ENCODE peak calls at places on chromosome 13, in seven cellular contexts. One of them, this sample, is unnamed.

GRCh38 chr13:18952225-18953016 is 229.2 kb downstream of the TUBA3C start:
- DNase-seq in astrocyte of the cerebellum: no peak
- DNase-seq in Caco-2: no peak
- DNase-seq in fibroblast of pulmonary artery: no peak
- DNase-seq in OCI-LY7: no peak
- DNase-seq in heart left ventricle: no peak
- DNase-seq in CD4-positive, alpha-beta T cell: no peak
- DNase-seq in this sample: no peak

GRCh38 chr13:112143753-112144615 is 77.0 kb downstream of the SOX1 start:
- DNase-seq in astrocyte of the cerebellum: no peak
- DNase-seq in Caco-2: no peak
- DNase-seq in fibroblast of pulmonary artery: no peak
- DNase-seq in OCI-LY7: no peak
- DNase-seq in heart left ventricle: no peak
- DNase-seq in CD4-positive, alpha-beta T cell: no peak
- DNase-seq in this sample: no peak

GRCh38 chr13:93172109-93172508 is 54.5 kb upstream of the GPC6 start:
- DNase-seq in astrocyte of the cerebellum: no peak
- DNase-seq in Caco-2: peak
- DNase-seq in fibroblast of pulmonary artery: no peak
- DNase-seq in OCI-LY7: no peak
- DNase-seq in heart left ventricle: no peak
- DNase-seq in CD4-positive, alpha-beta T cell: no peak
- DNase-seq in this sample: no peak

GRCh38 chr13:48891586-48891985 is 84.1 kb upstream of the FNDC3A start:
- DNase-seq in astrocyte of the cerebellum: no peak
- DNase-seq in Caco-2: no peak
- DNase-seq in fibroblast of pulmonary artery: peak
- DNase-seq in OCI-LY7: no peak
- DNase-seq in heart left ventricle: no peak
- DNase-seq in CD4-positive, alpha-beta T cell: no peak
- DNase-seq in this sample: no peak

GRCh38 chr13:37667631-37668161 is 69.1 kb upstream of the POSTN start:
- DNase-seq in astrocyte of the cerebellum: no peak
- DNase-seq in Caco-2: no peak
- DNase-seq in fibroblast of pulmonary artery: no peak
- DNase-seq in OCI-LY7: no peak
- DNase-seq in heart left ventricle: no peak
- DNase-seq in CD4-positive, alpha-beta T cell: no peak
- DNase-seq in this sample: peak

GRCh38 chr13:25806304-25806974 is 245.4 kb downstream of the SHISA2 start:
- DNase-seq in astrocyte of the cerebellum: peak
- DNase-seq in Caco-2: no peak
- DNase-seq in fibroblast of pulmonary artery: no peak
- DNase-seq in OCI-LY7: no peak
- DNase-seq in heart left ventricle: no peak
- DNase-seq in CD4-positive, alpha-beta T cell: no peak
- DNase-seq in this sample: no peak

GRCh38 chr13:113404723-113405471 is 41.0 kb upstream of the GRTP1 start:
- DNase-seq in astrocyte of the cerebellum: no peak
- DNase-seq in Caco-2: no peak
- DNase-seq in fibroblast of pulmonary artery: no peak
- DNase-seq in OCI-LY7: no peak
- DNase-seq in heart left ventricle: no peak
- DNase-seq in CD4-positive, alpha-beta T cell: no peak
- DNase-seq in this sample: no peak

GRCh38 chr13:40384976-40385857 is 281.2 kb downstream of the FOXO1 start:
- DNase-seq in astrocyte of the cerebellum: no peak
- DNase-seq in Caco-2: no peak
- DNase-seq in fibroblast of pulmonary artery: no peak
- DNase-seq in OCI-LY7: no peak
- DNase-seq in heart left ventricle: no peak
- DNase-seq in CD4-positive, alpha-beta T cell: no peak
- DNase-seq in this sample: peak

GRCh38 chr13:99356216-99357089 is 49.3 kb upstream of the GPR183 start:
- DNase-seq in astrocyte of the cerebellum: peak
- DNase-seq in Caco-2: no peak
- DNase-seq in fibroblast of pulmonary artery: peak
- DNase-seq in OCI-LY7: peak
- DNase-seq in heart left ventricle: peak
- DNase-seq in CD4-positive, alpha-beta T cell: no peak
- DNase-seq in this sample: no peak

GRCh38 chr13:23956106-23956505 is 58.8 kb upstream of the C1QTNF9B start:
- DNase-seq in astrocyte of the cerebellum: no peak
- DNase-seq in Caco-2: no peak
- DNase-seq in fibroblast of pulmonary artery: peak
- DNase-seq in OCI-LY7: no peak
- DNase-seq in heart left ventricle: no peak
- DNase-seq in CD4-positive, alpha-beta T cell: no peak
- DNase-seq in this sample: peak
- TF ChIP-seq CTCF in astrocyte of the cerebellum: no peak
- TF ChIP-seq CTCF in Caco-2: no peak
- TF ChIP-seq CTCF in fibroblast of pulmonary artery: no peak
- TF ChIP-seq CTCF in OCI-LY7: no peak
- TF ChIP-seq CTCF in heart left ventricle: no peak
- TF ChIP-seq CTCF in CD4-positive, alpha-beta T cell: no peak
- TF ChIP-seq CTCF in this sample: no peak

GRCh38 chr13:73703606-73704005 is 430.6 kb downstream of the KLF12 start:
- DNase-seq in astrocyte of the cerebellum: no peak
- DNase-seq in Caco-2: no peak
- DNase-seq in fibroblast of pulmonary artery: no peak
- DNase-seq in OCI-LY7: no peak
- DNase-seq in heart left ventricle: no peak
- DNase-seq in CD4-positive, alpha-beta T cell: no peak
- DNase-seq in this sample: no peak

GRCh38 chr13:73702419-73703071 is 431.7 kb downstream of the KLF12 start:
- DNase-seq in astrocyte of the cerebellum: no peak
- DNase-seq in Caco-2: no peak
- DNase-seq in fibroblast of pulmonary artery: no peak
- DNase-seq in OCI-LY7: peak
- DNase-seq in heart left ventricle: no peak
- DNase-seq in CD4-positive, alpha-beta T cell: peak
- DNase-seq in this sample: no peak

GRCh38 chr13:73708393-73708985 is 425.7 kb downstream of the KLF12 start:
- DNase-seq in astrocyte of the cerebellum: peak
- DNase-seq in Caco-2: peak
- DNase-seq in fibroblast of pulmonary artery: peak
- DNase-seq in OCI-LY7: peak
- DNase-seq in heart left ventricle: no peak
- DNase-seq in CD4-positive, alpha-beta T cell: peak
- DNase-seq in this sample: peak

GRCh38 chr13:73698859-73699258 is 435.3 kb downstream of the KLF12 start:
- DNase-seq in astrocyte of the cerebellum: no peak
- DNase-seq in Caco-2: no peak
- DNase-seq in fibroblast of pulmonary artery: peak
- DNase-seq in OCI-LY7: no peak
- DNase-seq in heart left ventricle: no peak
- DNase-seq in CD4-positive, alpha-beta T cell: no peak
- DNase-seq in this sample: no peak

DNA sequence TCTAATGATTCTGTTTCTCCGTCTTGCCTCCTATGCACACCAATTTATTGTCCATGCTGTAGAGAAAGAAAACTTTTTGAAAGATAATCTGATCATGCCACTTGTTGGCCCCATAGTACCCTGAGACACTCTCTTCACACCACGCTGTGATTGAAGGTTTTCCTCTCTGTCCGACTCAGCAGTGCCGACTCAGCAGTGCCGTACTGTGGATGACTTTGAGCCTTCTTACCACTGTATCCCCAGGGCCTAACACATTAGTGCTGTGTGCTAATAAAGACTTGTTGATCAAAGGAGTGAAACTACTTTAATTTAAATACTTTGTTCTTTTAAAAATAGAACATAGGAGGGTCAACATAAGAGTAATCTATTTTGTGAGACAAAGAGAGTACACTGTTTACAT is 429.6 kb downstream of the KLF12 start:
- DNase-seq in astrocyte of the cerebellum: no peak
- DNase-seq in Caco-2: no peak
- DNase-seq in fibroblast of pulmonary artery: no peak
- DNase-seq in OCI-LY7: no peak
- DNase-seq in heart left ventricle: no peak
- DNase-seq in CD4-positive, alpha-beta T cell: no peak
- DNase-seq in this sample: no peak
- TF ChIP-seq CTCF in astrocyte of the cerebellum: no peak
- TF ChIP-seq CTCF in Caco-2: no peak
- TF ChIP-seq CTCF in fibroblast of pulmonary artery: no peak
- TF ChIP-seq CTCF in OCI-LY7: no peak
- TF ChIP-seq CTCF in heart left ventricle: no peak
- TF ChIP-seq CTCF in CD4-positive, alpha-beta T cell: no peak
- TF ChIP-seq CTCF in this sample: no peak

GRCh38 chr13:29484796-29485195 is 110.7 kb downstream of the SLC7A1 start:
- DNase-seq in astrocyte of the cerebellum: no peak
- DNase-seq in Caco-2: no peak
- DNase-seq in fibroblast of pulmonary artery: no peak
- DNase-seq in OCI-LY7: no peak
- DNase-seq in heart left ventricle: no peak
- DNase-seq in CD4-positive, alpha-beta T cell: no peak
- DNase-seq in this sample: no peak

GRCh38 chr13:29482504-29482903 is 113.0 kb downstream of the SLC7A1 start:
- DNase-seq in astrocyte of the cerebellum: no peak
- DNase-seq in Caco-2: no peak
- DNase-seq in fibroblast of pulmonary artery: no peak
- DNase-seq in OCI-LY7: no peak
- DNase-seq in heart left ventricle: no peak
- DNase-seq in CD4-positive, alpha-beta T cell: no peak
- DNase-seq in this sample: no peak

GRCh38 chr13:29481603-29482002 is 113.9 kb downstream of the SLC7A1 start:
- DNase-seq in astrocyte of the cerebellum: no peak
- DNase-seq in Caco-2: no peak
- DNase-seq in fibroblast of pulmonary artery: no peak
- DNase-seq in OCI-LY7: no peak
- DNase-seq in heart left ventricle: no peak
- DNase-seq in CD4-positive, alpha-beta T cell: no peak
- DNase-seq in this sample: no peak

GRCh38 chr13:29483211-29483610 is 112.3 kb downstream of the SLC7A1 start:
- DNase-seq in astrocyte of the cerebellum: no peak
- DNase-seq in Caco-2: no peak
- DNase-seq in fibroblast of pulmonary artery: no peak
- DNase-seq in OCI-LY7: no peak
- DNase-seq in heart left ventricle: peak
- DNase-seq in CD4-positive, alpha-beta T cell: no peak
- DNase-seq in this sample: no peak

GRCh38 chr13:29484236-29484635 is 111.3 kb downstream of the SLC7A1 start:
- DNase-seq in astrocyte of the cerebellum: no peak
- DNase-seq in Caco-2: no peak
- DNase-seq in fibroblast of pulmonary artery: no peak
- DNase-seq in OCI-LY7: peak
- DNase-seq in heart left ventricle: no peak
- DNase-seq in CD4-positive, alpha-beta T cell: no peak
- DNase-seq in this sample: no peak
- TF ChIP-seq CTCF in astrocyte of the cerebellum: no peak
- TF ChIP-seq CTCF in Caco-2: no peak
- TF ChIP-seq CTCF in fibroblast of pulmonary artery: no peak
- TF ChIP-seq CTCF in OCI-LY7: no peak
- TF ChIP-seq CTCF in heart left ventricle: no peak
- TF ChIP-seq CTCF in CD4-positive, alpha-beta T cell: no peak
- TF ChIP-seq CTCF in this sample: no peak

GRCh38 chr13:55199132-55199531 is 1941.6 kb upstream of the PRR20A start:
- DNase-seq in astrocyte of the cerebellum: no peak
- DNase-seq in Caco-2: peak
- DNase-seq in fibroblast of pulmonary artery: no peak
- DNase-seq in OCI-LY7: no peak
- DNase-seq in heart left ventricle: no peak
- DNase-seq in CD4-positive, alpha-beta T cell: no peak
- DNase-seq in this sample: no peak
- TF ChIP-seq CTCF in astrocyte of the cerebellum: no peak
- TF ChIP-seq CTCF in Caco-2: peak
- TF ChIP-seq CTCF in fibroblast of pulmonary artery: no peak
- TF ChIP-seq CTCF in OCI-LY7: no peak
- TF ChIP-seq CTCF in heart left ventricle: no peak
- TF ChIP-seq CTCF in CD4-positive, alpha-beta T cell: no peak
- TF ChIP-seq CTCF in this sample: peak

DNA sequence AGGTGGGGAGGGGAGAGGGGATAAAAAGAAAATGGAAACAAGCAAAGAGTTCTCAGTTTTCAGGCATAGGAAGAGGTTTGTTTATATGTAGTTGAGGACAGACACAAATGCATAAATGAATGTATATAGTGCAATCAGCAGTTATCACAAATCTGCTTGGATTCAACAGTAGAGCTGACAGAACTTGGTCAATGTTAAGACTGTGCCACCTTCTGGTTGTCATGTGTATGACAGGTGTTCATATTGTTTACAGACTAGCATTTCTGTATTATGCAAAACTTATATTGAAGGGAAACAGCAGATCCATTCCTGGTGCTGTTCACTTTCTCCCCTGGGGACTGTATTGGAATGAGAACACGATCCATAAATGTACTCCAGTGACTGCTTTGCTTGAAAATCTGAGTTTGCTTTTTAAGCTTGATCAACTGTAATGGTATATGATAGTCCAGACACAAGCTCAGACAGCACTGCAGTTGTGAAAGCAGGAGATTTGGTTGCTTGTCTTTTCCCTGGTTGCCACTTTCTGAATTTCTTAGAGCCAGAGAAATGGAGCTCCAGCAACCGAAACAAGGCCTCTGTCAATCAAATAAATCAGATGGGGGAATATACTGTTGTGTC is 319.5 kb upstream of the OBI1 start:
- DNase-seq in astrocyte of the cerebellum: peak
- DNase-seq in Caco-2: peak
- DNase-seq in fibroblast of pulmonary artery: peak
- DNase-seq in OCI-LY7: peak
- DNase-seq in heart left ventricle: no peak
- DNase-seq in CD4-positive, alpha-beta T cell: peak
- DNase-seq in this sample: peak
- TF ChIP-seq CTCF in astrocyte of the cerebellum: peak
- TF ChIP-seq CTCF in Caco-2: peak
- TF ChIP-seq CTCF in fibroblast of pulmonary artery: peak
- TF ChIP-seq CTCF in OCI-LY7: peak
- TF ChIP-seq CTCF in heart left ventricle: peak
- TF ChIP-seq CTCF in CD4-positive, alpha-beta T cell: peak
- TF ChIP-seq CTCF in this sample: peak

DNA sequence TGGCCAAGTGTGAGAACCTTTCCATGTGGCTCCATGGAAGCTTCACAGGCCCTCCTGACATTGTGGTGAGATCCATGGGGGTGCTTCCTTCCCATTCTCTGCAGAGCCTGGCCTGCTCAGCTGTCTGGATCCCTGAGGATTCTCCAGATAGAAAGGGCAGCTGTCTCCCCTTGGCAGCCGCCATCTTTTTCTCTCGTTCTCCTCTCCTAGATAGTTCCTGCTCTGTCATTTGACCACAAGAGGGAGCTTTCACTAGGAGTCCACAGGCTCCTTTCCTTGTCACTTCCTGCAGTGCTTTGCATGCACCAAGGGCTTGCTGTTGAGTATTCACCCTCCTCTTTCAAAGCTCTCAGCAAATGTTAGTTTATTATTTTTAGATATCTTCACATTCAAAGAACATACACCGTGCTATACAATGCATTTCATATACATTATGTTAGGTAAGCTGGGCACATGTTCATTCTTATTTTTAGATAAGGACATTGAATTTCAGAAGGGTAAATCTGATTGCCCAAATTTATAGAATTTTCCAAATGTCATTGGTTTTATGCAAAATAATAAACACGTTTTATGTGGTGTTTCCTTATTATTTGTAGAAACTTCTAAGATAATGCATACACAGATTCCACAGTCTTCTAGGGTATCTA is 133.2 kb downstream of the FRY start:
- DNase-seq in astrocyte of the cerebellum: peak
- DNase-seq in Caco-2: peak
- DNase-seq in fibroblast of pulmonary artery: peak
- DNase-seq in OCI-LY7: peak
- DNase-seq in heart left ventricle: no peak
- DNase-seq in CD4-positive, alpha-beta T cell: no peak
- DNase-seq in this sample: no peak
- TF ChIP-seq CTCF in astrocyte of the cerebellum: peak
- TF ChIP-seq CTCF in Caco-2: peak
- TF ChIP-seq CTCF in fibroblast of pulmonary artery: peak
- TF ChIP-seq CTCF in OCI-LY7: peak
- TF ChIP-seq CTCF in heart left ventricle: peak
- TF ChIP-seq CTCF in CD4-positive, alpha-beta T cell: peak
- TF ChIP-seq CTCF in this sample: peak

This sample was measured in retinal pigment epithelial cell.